ENCODE peak calls at places on chromosomes 16 and 17, in seven cellular contexts. O is AG04450, S is heart left ventricle, X is heart right ventricle, V is tibial artery, D is ascending aorta, F is foreskin keratinocyte. N is an unnamed sample.

GRCh38 chr17:32822996-32823395 is 53.9 kb downstream of the MYO1D start:
- DNase-seq in O (no peak), S (no peak), X (no peak), V (no peak), D (no peak), F (no peak), N (no peak)

GRCh38 chr16:74607967-74608356 is 1.0 kb upstream of the GLG1 start:
- DNase-seq in O (no peak), S (no peak), X (no peak), V (peak; percentile 24), D (no peak), F (no peak), N (no peak)

GRCh38 chr17:10603889-10604288 is 53.2 kb downstream of the MYH3 start:
- DNase-seq in O (no peak), S (no peak), X (no peak), V (no peak), D (no peak), F (no peak), N (no peak)

GRCh38 chr17:266701-267656 is 85.5 kb upstream of the DOC2B start:
- DNase-seq in O (no peak), S (peak; percentile 74), X (peak; percentile 48), V (no peak), D (no peak), F (no peak), N (no peak)

GRCh38 chr17:12282056-12282455 is 261.4 kb downstream of the MAP2K4 start:
- DNase-seq in O (peak; percentile 36), S (no peak), X (no peak), V (no peak), D (no peak), F (peak; percentile 1), N (no peak)

GRCh38 chr16:35485915-35486314 is 2026.5 kb downstream of the TP53TG3F start:
- DNase-seq in O (no peak), S (no peak), X (no peak), V (no peak), D (no peak), F (no peak), N (no peak)

GRCh38 chr16:71537643-71538042 is 11.4 kb downstream of the CHST4 start:
- DNase-seq in O (peak; percentile 8), S (no peak), X (no peak), V (no peak), D (no peak), F (no peak), N (peak; percentile 58)

GRCh38 chr17:76511562-76512365 is 10.5 kb upstream of the RHBDF2 start:
- DNase-seq in O (no peak), S (no peak), X (no peak), V (no peak), D (no peak), F (no peak), N (no peak)

GRCh38 chr17:63974594-63975192 is 2.0 kb upstream of the SCN4A start:
- DNase-seq in O (no peak), S (no peak), X (no peak), V (no peak), D (no peak), F (peak; percentile 30), N (peak; percentile 78)

GRCh38 chr17:59409336-59410048 is 78.0 kb downstream of the YPEL2 start:
- DNase-seq in O (no peak), S (no peak), X (no peak), V (no peak), D (no peak), F (no peak), N (no peak)

GRCh38 chr17:34409352-34409751 is 46.3 kb upstream of the CCL1 start:
- DNase-seq in O (no peak), S (no peak), X (no peak), V (no peak), D (no peak), F (no peak), N (no peak)

GRCh38 chr16:83907926-83908325 is 9.0 kb downstream of the MLYCD start:
- DNase-seq in O (no peak), S (no peak), X (no peak), V (no peak), D (no peak), F (no peak), N (no peak)

DNA sequence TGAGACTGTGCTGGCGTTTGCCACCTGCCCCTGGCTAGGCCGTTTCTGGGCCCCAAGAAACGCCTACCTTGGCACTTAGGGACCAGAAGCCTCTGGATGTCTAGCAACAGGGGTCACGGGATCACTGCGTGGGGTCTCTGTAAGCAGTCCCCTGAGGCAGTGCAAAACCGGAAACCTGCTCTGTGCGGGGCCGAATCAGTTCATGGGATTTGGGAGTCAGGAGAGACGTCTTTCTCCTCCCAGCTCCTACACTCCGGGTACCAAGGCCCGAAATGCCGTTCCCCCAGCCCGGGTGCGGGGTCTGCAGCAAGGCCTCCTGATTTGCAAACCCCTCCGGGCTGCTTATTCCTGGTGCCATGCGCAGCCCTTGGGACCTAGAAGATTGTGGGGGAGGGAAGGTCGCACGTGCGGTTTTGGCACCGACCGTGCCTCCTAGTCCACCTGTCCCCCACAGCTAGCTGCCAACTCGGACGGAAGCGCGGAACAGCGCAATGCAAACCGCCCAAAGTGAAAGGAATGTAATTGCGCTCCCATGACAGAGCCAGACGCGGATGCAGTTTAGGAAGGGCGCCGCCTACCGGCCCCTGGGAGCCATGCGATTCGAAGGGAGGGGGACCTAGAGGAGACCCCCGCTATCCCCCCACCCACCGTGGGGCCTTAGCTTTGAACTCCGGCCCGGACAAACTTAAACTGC is 6.5 kb downstream of the IRX5 start:
- DNase-seq in O (no peak), S (no peak), X (peak; percentile 52), V (no peak), D (no peak), F (peak; percentile 55), N (no peak)
- TF ChIP-seq CTCF in O (peak; percentile 30), S (peak; percentile 65), X (peak; percentile 70), V (peak; percentile 30), D (peak; percentile 49), F (peak; percentile 82), N (peak; percentile 35)

DNA sequence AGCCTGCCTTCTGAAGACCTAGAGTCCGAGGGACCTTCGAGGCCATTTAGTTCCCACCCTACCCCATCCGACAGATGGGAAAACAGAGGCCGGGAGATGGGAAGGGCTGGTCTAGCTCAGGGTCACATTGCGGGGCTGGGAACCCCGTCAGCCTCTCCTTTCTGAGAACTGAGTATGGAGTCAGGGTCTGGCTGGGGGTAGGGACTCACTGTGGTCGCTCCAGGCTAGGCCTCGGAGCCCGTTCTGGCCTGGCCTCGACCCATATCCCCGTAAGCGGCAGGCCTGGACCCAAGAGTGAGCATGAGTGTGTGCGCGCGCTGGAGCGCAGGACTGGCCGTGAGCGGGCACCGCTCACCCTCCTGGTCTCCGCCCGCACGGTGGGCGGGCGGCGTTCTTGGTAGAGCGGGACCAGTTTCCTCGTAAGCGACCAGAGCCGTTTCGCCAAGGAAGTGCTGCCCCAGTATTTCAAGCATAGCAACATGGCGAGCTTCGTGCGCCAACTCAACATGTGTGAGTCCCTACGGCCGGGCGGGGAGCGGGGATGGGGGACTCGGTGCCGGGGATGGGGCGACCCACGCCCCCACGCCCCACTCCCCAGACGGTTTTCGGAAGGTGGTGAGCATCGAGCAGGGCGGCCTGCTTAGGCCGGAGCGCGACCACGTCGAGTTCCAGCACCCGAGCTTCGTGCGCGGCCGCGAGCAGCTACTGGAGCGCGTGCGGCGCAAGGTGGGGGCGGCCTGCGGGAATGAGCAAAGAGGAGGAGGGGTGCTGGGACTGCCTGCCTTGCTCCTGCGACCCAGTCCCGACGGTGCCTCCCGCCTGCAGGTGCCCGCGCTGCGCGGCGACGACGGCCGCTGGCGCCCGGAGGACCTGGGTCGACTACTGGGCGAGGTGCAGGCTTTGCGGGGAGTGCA is 833 bp downstream of the HSF4 start:
- DNase-seq in O (no peak), S (no peak), X (no peak), V (no peak), D (no peak), F (no peak), N (no peak)
- H3K27ac ChIP-seq in O (no peak overlapping the region), S (peak overlapping the region; percentile 78), X (peak overlapping the region; percentile 81), V (peak overlapping the region; percentile 73), D (peak overlapping the region; percentile 79), F (no peak overlapping the region), N (peak overlapping the region; percentile 98)

DNA sequence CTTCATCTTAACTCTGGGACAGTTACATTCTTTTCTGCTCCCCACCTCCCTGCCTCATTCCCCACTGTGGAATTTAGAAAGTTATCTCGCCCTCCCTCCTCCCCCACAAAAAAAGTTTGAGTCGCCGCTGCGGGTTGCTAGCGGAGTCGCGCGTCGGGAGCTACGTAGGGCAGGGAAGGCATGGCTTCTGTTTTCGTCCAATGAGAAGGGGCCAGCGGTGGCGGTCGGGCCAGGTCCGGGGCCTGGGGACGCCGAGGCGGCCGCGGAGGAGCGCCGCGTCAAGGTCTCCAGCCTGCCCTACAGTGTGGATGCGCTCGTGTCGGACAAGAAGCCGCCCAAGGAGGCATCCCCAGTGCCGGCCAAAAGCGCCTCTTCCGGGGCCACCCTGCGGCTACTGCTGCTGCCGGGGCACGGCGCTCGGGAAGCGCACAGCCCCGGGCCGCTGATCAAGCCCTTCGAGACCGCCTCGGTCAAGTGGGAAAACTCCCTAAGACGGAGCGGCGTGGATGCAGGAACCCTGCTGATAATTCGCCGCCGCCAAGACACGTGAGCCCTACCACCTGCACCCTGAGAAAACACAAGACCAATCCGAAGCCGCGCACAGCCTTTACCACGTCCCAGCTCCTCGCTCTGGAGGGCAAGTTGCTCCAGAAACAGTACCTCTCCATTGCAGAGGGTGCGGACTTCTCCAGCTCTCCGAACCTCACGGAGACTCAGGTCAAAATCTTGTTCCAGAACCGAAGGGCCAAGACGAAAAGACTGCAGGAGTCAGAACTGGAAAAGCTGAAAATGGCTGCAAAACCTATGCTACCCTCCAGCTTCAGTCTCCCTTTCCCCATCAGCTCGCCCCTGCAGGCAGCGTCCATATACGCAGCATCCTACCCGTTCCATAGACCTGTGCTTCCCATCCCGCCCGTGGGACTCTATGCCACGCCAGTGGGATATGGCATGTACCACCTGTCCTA is 8.9 kb downstream of the OR4D1 start:
- DNase-seq in O (no peak), S (peak; percentile 18), X (peak; percentile 37), V (no peak), D (no peak), F (no peak), N (no peak)
- TF ChIP-seq CTCF in O (no peak), S (no peak), X (no peak), V (no peak), D (no peak), F (no peak), N (no peak)

GRCh38 chr17:3963214-3964201 is 729 bp downstream of the ATP2A3 start:
- DNase-seq in O (no peak), S (peak; percentile 46), X (no peak), V (no peak), D (no peak), F (no peak), N (no peak)

GRCh38 chr17:3962217-3963069 is 1.8 kb downstream of the ATP2A3 start:
- DNase-seq in O (no peak), S (no peak), X (no peak), V (no peak), D (no peak), F (no peak), N (no peak)

GRCh38 chr17:3960764-3961163 is 3.5 kb downstream of the ATP2A3 start:
- DNase-seq in O (no peak), S (no peak), X (no peak), V (no peak), D (no peak), F (no peak), N (no peak)

GRCh38 chr17:3959921-3960601 is 4.2 kb downstream of the ATP2A3 start:
- DNase-seq in O (no peak), S (no peak), X (no peak), V (no peak), D (no peak), F (no peak), N (no peak)

DNA sequence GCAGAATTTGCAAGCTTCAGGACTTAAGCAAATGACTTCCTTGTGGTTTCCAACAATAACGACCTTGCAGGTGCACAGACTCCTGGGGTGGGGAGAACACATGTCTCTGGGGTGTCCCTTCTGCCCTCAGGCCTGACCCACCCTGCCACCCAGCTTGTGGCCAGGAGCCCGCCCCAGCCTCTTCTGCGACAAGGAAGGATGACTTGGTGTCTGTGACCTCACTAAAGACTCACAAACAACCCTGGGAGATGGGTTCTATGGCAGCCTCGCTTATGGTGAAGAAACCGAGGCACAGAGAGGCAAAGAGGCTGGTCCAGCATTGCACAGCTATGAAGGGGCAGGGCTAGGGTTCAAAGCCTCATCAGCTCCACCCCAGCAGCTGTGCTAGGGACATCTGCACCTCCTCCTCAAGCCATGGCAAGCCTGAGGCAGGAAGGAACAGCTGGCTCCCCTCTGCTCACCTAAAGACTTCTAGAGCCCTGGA is 2.6 kb downstream of the ATP2A3 start:
- DNase-seq in O (no peak), S (no peak), X (no peak), V (no peak), D (no peak), F (no peak), N (no peak)
- H3K27ac ChIP-seq in O (no peak overlapping the region), S (no peak overlapping the region), X (no peak overlapping the region), V (no peak overlapping the region), D (no peak overlapping the region), F (no peak overlapping the region), N (no peak overlapping the region)